ENCODE peak calls at places on chromosomes 5 and 9, in four cellular contexts. W is neural progenitor cell; N is NAMALWA; A is CD4-positive, alpha-beta T cell. C is an unnamed sample.

GRCh38 chr9:129765764-129766317 is 13.0 kb upstream of the PTGES start:
- DNase-seq in N (no peak), A (no peak), W (no peak), C (no peak)

GRCh38 chr5:172003750-172004149 is 2.7 kb downstream of the FBXW11 start:
- DNase-seq in N (peak), A (no peak), W (no peak), C (no peak)

GRCh38 chr5:141211-141610 is 49.2 kb downstream of the PLEKHG4B start:
- DNase-seq in W (no peak), A (no peak), N (no peak), C (no peak)

GRCh38 chr5:113520429-113520828 is 6.9 kb downstream of the YTHDC2 start:
- DNase-seq in W (no peak), N (no peak), A (no peak), C (no peak)

GRCh38 chr5:152288499-152288898 is 116.6 kb downstream of the NMUR2 start:
- DNase-seq in W (no peak), N (no peak), A (no peak), C (no peak)

GRCh38 chr5:57503433-57503832 is 20.8 kb upstream of the ACTBL2 start:
- DNase-seq in N (no peak), A (no peak), W (no peak), C (no peak)

GRCh38 chr5:150135557-150135956 is 20.1 kb downstream of the PDGFRB start:
- DNase-seq in A (no peak), W (no peak), N (no peak), C (no peak)

GRCh38 chr5:14171621-14172020 is 28.5 kb downstream of the TRIO start:
- DNase-seq in W (no peak), A (no peak), N (peak), C (peak)

GRCh38 chr9:74824654-74825053 is 63.1 kb downstream of the TRPM6 start:
- DNase-seq in A (no peak), N (no peak), W (no peak), C (no peak)

GRCh38 chr9:32783168-32783891 is at the start of gene TMEM215:
- DNase-seq in N (no peak), W (peak), A (no peak), C (no peak)

GRCh38 chr5:147857302-147858129 is 21.0 kb upstream of the SCGB3A2 start:
- DNase-seq in N (peak), A (no peak), W (peak), C (peak)

GRCh38 chr9:134644715-134645606 is 3.4 kb downstream of the COL5A1 start:
- DNase-seq in W (peak), N (no peak), A (no peak), C (peak)

GRCh38 chr9:12817702-12818101 is 42.9 kb downstream of the LURAP1L start:
- DNase-seq in W (no peak), A (no peak), N (no peak), C (no peak)

GRCh38 chr9:21933281-21933680 is 60.9 kb downstream of the CDKN2A start:
- DNase-seq in N (no peak), W (no peak), A (no peak), C (no peak)

GRCh38 chr5:143086851-143087637 is 316.4 kb downstream of the NR3C1 start:
- DNase-seq in N (no peak), A (no peak), W (no peak), C (no peak)

GRCh38 chr5:116032094-116032517 is at the start of gene ARL14EPL:
- DNase-seq in N (peak), W (peak), A (no peak), C (peak)

GRCh38 chr9:127524373-127524772 is 73.1 kb downstream of the LRSAM1 start:
- DNase-seq in W (peak), A (no peak), N (no peak), C (no peak)